ENCODE peak calls at places on chromosome 3, in eight cellular contexts. Y is breast epithelium, W is heart left ventricle, G is astrocyte, T is lung, J is transverse colon, X is MM.1S, U is ovary. M is an unnamed sample.
A peak's percentile ranks its signal among the peaks of the same experiment; 100 is the strongest.

GRCh38 chr3:27752926-27753325 is 30.8 kb upstream of the EOMES start:
- DNase-seq in Y (no peak), W (no peak), G (no peak), T (no peak), J (no peak), X (peak; percentile 30), U (no peak), M (no peak)

GRCh38 chr3:146470424-146470990 is 1.1 kb upstream of the PLSCR2 start:
- DNase-seq in Y (no peak), W (no peak), G (no peak), T (no peak), J (no peak), X (no peak), U (no peak), M (no peak)

GRCh38 chr3:106206613-106207012 is 337.8 kb upstream of the CBLB start:
- DNase-seq in Y (no peak), W (no peak), G (no peak), T (no peak), J (no peak), X (no peak), U (no peak), M (no peak)

GRCh38 chr3:162376761-162377160 is 880.2 kb downstream of the OTOL1 start:
- DNase-seq in Y (no peak), W (no peak), G (peak; percentile 21), T (no peak), J (no peak), X (no peak), U (no peak), M (no peak)

GRCh38 chr3:153414972-153415371 is 252.9 kb downstream of the RAP2B start:
- DNase-seq in Y (no peak), W (no peak), G (no peak), T (no peak), J (no peak), X (no peak), U (no peak), M (no peak)

GRCh38 chr3:45225465-45226205 is 452 bp downstream of the TMEM158 start:
- DNase-seq in Y (no peak), W (no peak), G (peak; percentile 23), T (no peak), J (no peak), X (peak; percentile 54), U (peak; percentile 49), M (no peak)

GRCh38 chr3:59456852-59457485 is 407.1 kb upstream of the CFAP20DC start:
- DNase-seq in Y (no peak), W (no peak), G (no peak), T (no peak), J (no peak), X (no peak), U (no peak), M (no peak)

GRCh38 chr3:156360116-156360515 is 194.8 kb downstream of the SSR3 start:
- DNase-seq in Y (no peak), W (no peak), G (peak; percentile 89), T (no peak), J (no peak), X (no peak), U (no peak), M (no peak)

DNA sequence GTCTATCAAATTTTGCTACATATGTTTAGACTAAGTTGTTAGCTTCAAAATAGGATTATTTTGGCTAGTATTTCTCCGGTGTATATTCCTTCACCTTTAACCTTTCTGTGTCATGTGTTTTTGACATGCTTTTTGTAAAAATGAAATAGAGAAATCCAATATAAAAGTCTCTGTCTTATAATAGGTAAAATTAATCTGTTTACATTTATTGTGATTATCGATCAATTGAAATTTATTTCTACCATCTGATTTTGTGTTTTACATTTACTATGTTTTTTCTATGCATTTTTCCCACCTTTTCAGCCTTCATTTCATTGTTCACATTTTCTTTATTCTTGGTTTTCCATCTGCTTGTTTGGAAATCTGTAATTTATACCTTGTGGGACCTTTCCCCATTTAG is 11.7 kb upstream of the LHFPL4 start:
- DNase-seq in Y (no peak), W (no peak), G (no peak), T (no peak), J (no peak), X (no peak), U (no peak), M (no peak)
- H3K9me3 ChIP-seq in Y (peaks cover 4% of the 10 kb centered on the region), W (peaks cover 3% of the 10 kb centered on the region), G (no peaks in the 10 kb centered on the region), T (no peaks in the 10 kb centered on the region), J (peaks cover 6% of the 10 kb centered on the region), X (no peaks in the 10 kb centered on the region), U (no peaks in the 10 kb centered on the region), M (peaks cover 13% of the 10 kb centered on the region)

DNA sequence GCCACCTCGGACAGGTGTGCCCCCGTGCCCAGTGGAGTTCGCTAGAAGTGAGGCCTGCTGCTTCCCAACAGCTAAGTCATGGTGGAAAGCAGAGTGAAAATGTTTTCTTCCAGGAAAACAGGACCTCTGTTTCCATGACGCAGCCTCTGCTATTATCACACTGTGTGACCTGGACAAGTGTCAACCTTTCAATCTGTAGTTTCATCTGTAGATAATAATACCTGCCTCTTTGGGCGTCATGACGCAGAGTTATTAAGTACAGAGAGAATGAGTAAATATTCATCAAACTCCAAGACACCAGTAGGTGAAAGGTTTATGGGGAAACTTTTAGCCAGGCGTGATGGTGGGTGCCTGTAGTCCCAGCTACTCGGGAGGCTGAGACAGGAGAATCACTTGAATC is 62.3 kb downstream of the TMEM44 start:
- DNase-seq in Y (no peak), W (no peak), G (no peak), T (no peak), J (no peak), X (no peak), U (no peak), M (no peak)
- H3K4me1 ChIP-seq in Y (no peaks in the 10 kb centered on the region), W (peaks cover 50% of the 10 kb centered on the region), G (peaks cover 43% of the 10 kb centered on the region), T (peaks cover 11% of the 10 kb centered on the region), J (no peaks in the 10 kb centered on the region), X (no peaks in the 10 kb centered on the region), U (peaks cover 4% of the 10 kb centered on the region), M (peaks cover 16% of the 10 kb centered on the region)

DNA sequence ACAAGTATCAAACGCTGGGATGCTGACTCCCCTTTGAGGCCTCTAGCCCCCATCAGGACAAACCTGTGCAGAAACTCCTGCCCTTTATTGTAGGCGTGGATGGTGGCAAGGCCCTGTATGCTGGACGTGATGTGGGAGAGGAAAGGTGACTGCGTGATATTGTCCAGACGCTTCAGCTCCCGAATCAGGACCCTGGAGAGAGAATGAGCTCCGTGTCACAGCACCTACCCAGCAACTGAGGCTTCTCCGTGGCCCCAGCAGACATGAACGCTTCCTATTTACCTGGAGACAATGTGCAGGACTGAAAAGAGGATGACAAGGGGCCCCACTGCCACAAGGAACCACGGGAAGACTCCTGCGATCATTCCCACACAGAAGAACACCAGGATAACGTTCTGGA is 65.0 kb upstream of the PARL start:
- DNase-seq in Y (no peak), W (no peak), G (no peak), T (no peak), J (no peak), X (no peak), U (no peak), M (no peak)
- H3K9me3 ChIP-seq in Y (no peaks in the 10 kb centered on the region), W (no peaks in the 10 kb centered on the region), G (no peaks in the 10 kb centered on the region), T (no peaks in the 10 kb centered on the region), J (no peaks in the 10 kb centered on the region), X (no peaks in the 10 kb centered on the region), U (no peaks in the 10 kb centered on the region), M (no peaks in the 10 kb centered on the region)

DNA sequence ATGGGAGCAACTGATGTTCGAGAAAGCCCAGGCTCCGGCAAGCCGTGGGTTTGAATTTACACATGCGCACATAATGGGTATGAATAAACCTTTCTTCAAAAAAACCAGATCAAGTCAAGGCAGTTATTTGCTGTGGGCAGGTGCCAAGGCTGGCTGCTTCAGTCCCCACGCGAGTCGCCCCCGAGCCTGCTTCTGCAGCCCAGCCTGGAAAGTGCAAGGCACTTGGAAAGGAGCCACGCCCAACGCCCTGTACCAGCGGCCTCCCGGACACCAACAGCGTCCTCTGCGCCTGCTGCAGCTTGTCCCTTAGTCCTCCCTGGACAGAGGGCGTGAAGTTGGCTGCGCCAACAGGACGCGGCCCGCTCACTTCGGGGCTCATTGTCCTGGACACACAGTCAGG is 68.9 kb downstream of the KLF15 start:
- DNase-seq in Y (no peak), W (no peak), G (no peak), T (no peak), J (peak; percentile 31), X (no peak), U (no peak), M (no peak)
- H3K4me1 ChIP-seq in Y (no peaks in the 10 kb centered on the region), W (peaks cover 19% of the 10 kb centered on the region), G (peaks cover 10% of the 10 kb centered on the region), T (peaks cover 11% of the 10 kb centered on the region), J (peaks cover 20% of the 10 kb centered on the region), X (no peaks in the 10 kb centered on the region), U (peaks cover 4% of the 10 kb centered on the region), M (peaks cover 11% of the 10 kb centered on the region)

GRCh38 chr3:34727700-34728099 is 911.6 kb upstream of the ARPP21 start:
- DNase-seq in Y (no peak), W (no peak), G (no peak), T (no peak), J (no peak), X (no peak), U (no peak), M (no peak)

GRCh38 chr3:34731879-34732278 is 907.4 kb upstream of the ARPP21 start:
- DNase-seq in Y (no peak), W (no peak), G (no peak), T (no peak), J (no peak), X (no peak), U (no peak), M (no peak)
- H3K9me3 ChIP-seq in Y (peaks cover 9% of the 10 kb centered on the region), W (peaks cover 5% of the 10 kb centered on the region), G (no peaks in the 10 kb centered on the region), T (no peaks in the 10 kb centered on the region), J (no peaks in the 10 kb centered on the region), X (no peaks in the 10 kb centered on the region), U (no peaks in the 10 kb centered on the region), M (no peaks in the 10 kb centered on the region)

DNA sequence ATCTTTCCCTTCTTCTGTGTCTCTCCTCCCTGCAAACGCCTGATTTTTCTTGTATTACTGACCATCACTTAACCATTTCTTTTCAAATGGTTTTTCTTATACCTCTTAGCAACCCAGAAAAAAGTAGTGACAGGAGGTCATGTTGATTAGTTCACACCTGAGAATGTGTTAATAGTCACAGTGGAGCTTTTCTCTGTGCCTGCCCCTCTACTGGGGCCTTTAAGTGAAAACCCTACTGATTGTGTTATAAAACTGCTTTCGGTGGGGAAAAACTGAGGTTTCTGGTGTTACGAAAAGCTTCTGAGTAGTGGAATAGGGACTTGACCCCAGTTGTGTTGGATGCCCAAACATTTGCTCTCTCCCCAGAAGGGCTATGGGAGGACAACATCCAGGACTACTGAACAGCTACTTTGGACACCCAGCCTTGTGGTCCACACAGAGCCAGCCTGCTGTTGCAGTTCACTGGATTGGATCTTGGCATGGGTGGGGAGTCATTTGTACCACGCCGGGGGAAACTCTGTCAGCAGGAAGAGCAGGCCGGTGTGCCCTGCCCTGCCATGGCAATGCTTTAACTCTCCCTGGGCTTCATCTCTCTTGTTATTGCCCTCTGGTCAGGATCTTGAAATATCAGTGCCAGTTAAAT is 10.3 kb downstream of the GPR87 start:
- DNase-seq in Y (no peak), W (no peak), G (no peak), T (no peak), J (no peak), X (no peak), U (no peak), M (no peak)
- H3K4me1 ChIP-seq in Y (peaks cover 8% of the 10 kb centered on the region), W (no peaks in the 10 kb centered on the region), G (peaks cover 31% of the 10 kb centered on the region), T (no peaks in the 10 kb centered on the region), J (peaks cover 6% of the 10 kb centered on the region), X (peaks cover 11% of the 10 kb centered on the region), U (no peaks in the 10 kb centered on the region), M (peaks cover 18% of the 10 kb centered on the region)